ENCODE peak calls at places on chromosome 15, in six cellular contexts. O, A, D, C, K and H are unnamed samples.

GRCh38 chr15:35912196-35912595 is 366.2 kb upstream of the DPH6 start:
- DNase-seq in K (no peak), A (no peak), C (no peak), O (no peak), D (no peak), H (no peak)

GRCh38 chr15:40951764-40952163 is 1.5 kb upstream of the CHAC1 start:
- DNase-seq in K (no peak), O (no peak), C (no peak), A (no peak), D (no peak), H (no peak)

GRCh38 chr15:56817266-56817665 is 84.0 kb upstream of the ZNF280D start:
- DNase-seq in O (no peak), A (no peak), K (no peak), C (no peak), D (no peak), H (no peak)

GRCh38 chr15:59687831-59688230 is 1.3 kb downstream of the BNIP2 start:
- DNase-seq in O (peak), C (no peak), K (no peak), A (no peak), D (no peak), H (peak)

GRCh38 chr15:48862705-48863104 is 15.2 kb upstream of the EID1 start:
- DNase-seq in K (no peak), C (no peak), D (no peak), O (no peak), A (no peak), H (no peak)

GRCh38 chr15:70034596-70034995 is 63.1 kb downstream of the TLE3 start:
- DNase-seq in K (no peak), D (no peak), O (no peak), C (no peak), A (no peak), H (no peak)

GRCh38 chr15:47301481-47301880 is 415.8 kb upstream of the SEMA6D start:
- DNase-seq in K (no peak), C (peak), D (no peak), O (no peak), A (no peak), H (no peak)

GRCh38 chr15:54815546-54815945 is 381.2 kb downstream of the RSL24D1 start:
- DNase-seq in K (no peak), D (no peak), A (no peak), C (no peak), O (no peak), H (no peak)

GRCh38 chr15:48522911-48523310 is 122.6 kb downstream of the FBN1 start:
- DNase-seq in K (no peak), O (no peak), C (no peak), A (no peak), D (no peak), H (no peak)

GRCh38 chr15:28106294-28107110 is 7.4 kb upstream of the OCA2 start:
- DNase-seq in D (peak), C (peak), A (no peak), K (no peak), O (no peak), H (peak)

GRCh38 chr15:99385865-99386264 is 134.6 kb downstream of the LRRC28 start:
- DNase-seq in C (peak), A (no peak), K (no peak), D (no peak), O (no peak), H (no peak)

GRCh38 chr15:70525551-70525950 is 237.8 kb downstream of the UACA start:
- DNase-seq in O (no peak), D (no peak), K (no peak), A (no peak), C (no peak), H (no peak)

GRCh38 chr15:57427367-57427821 is 51.1 kb downstream of the CGNL1 start:
- DNase-seq in A (no peak), D (no peak), K (no peak), O (no peak), C (peak), H (no peak)

GRCh38 chr15:62740141-62741004 is 302.2 kb upstream of the TPM1 start:
- DNase-seq in A (no peak), K (no peak), C (no peak), O (no peak), D (no peak), H (no peak)

GRCh38 chr15:61499371-61499770 is 270.3 kb upstream of the RORA start:
- DNase-seq in A (no peak), D (no peak), O (no peak), K (no peak), C (no peak), H (no peak)

GRCh38 chr15:92763459-92763858 is 107.9 kb upstream of the FAM174B start:
- DNase-seq in A (no peak), O (no peak), K (no peak), C (no peak), D (no peak), H (no peak)

GRCh38 chr15:75646944-75647364 is 758 bp upstream of the SNX33 start:
- DNase-seq in O (peak), D (peak), C (peak), K (no peak), A (no peak), H (peak)

GRCh38 chr15:78407889-78408640 is 30.0 kb upstream of the IREB2 start:
- DNase-seq in A (no peak), K (no peak), O (no peak), D (no peak), C (no peak), H (no peak)

GRCh38 chr15:51024735-51025453 is 69.8 kb downstream of the TNFAIP8L3 start:
- DNase-seq in O (no peak), K (no peak), A (no peak), D (no peak), C (no peak), H (no peak)

GRCh38 chr15:92674347-92674746 is 18.8 kb upstream of the FAM174B start:
- DNase-seq in D (no peak), C (no peak), K (no peak), A (no peak), O (no peak), H (no peak)

GRCh38 chr15:65917936-65918335 is 48.6 kb downstream of the RAB11A start:
- DNase-seq in A (no peak), C (no peak), D (no peak), O (no peak), K (no peak), H (no peak)

GRCh38 chr15:42088801-42089640 is 5.3 kb downstream of the PLA2G4D start:
- DNase-seq in C (no peak), K (no peak), O (no peak), D (no peak), A (no peak), H (no peak)